ENCODE peak calls at places on chromosomes 5 and 9, in four cellular contexts. T, W, H and B are unnamed samples.

GRCh38 chr9:89985078-89985477 is 380.3 kb downstream of the GADD45G start:
- DNase-seq in T (no peak), H (no peak), W (no peak), B (no peak)

GRCh38 chr9:38145526-38146053 is 76.6 kb upstream of the SHB start:
- DNase-seq in T (no peak), H (no peak), W (no peak), B (no peak)

GRCh38 chr5:41648976-41649375 is 138.6 kb upstream of the PLCXD3 start:
- DNase-seq in T (no peak), H (no peak), W (no peak), B (no peak)

GRCh38 chr5:37834542-37835399 is 5.1 kb downstream of the GDNF start:
- DNase-seq in T (no peak), H (no peak), W (no peak), B (no peak)

GRCh38 chr9:130450344-130451003 is 5.7 kb downstream of the ASS1 start:
- DNase-seq in H (no peak), T (no peak), W (no peak), B (no peak)

GRCh38 chr5:16674750-16675149 is 58.0 kb upstream of the RETREG1 start:
- DNase-seq in W (no peak), T (no peak), H (no peak), B (no peak)

GRCh38 chr9:22045423-22045822 is 36.3 kb upstream of the CDKN2B start:
- DNase-seq in H (no peak), W (no peak), T (no peak), B (no peak)

GRCh38 chr5:92265804-92266203 is 882.7 kb upstream of the ARRDC3 start:
- DNase-seq in W (no peak), T (no peak), H (no peak), B (no peak)

GRCh38 chr5:6458833-6459232 is 10.2 kb downstream of the UBE2QL1 start:
- DNase-seq in H (no peak), W (no peak), T (no peak), B (no peak)